ENCODE peak calls at places on chromosome 1, in seven cellular contexts. O is H9, B is mesendoderm, H is neuronal stem cell, A is H1, F is mesenchymal stem cell, Q is trophoblast cell. E is an unnamed sample.

GRCh38 chr1:153465728-153466625 is 5.5 kb upstream of the S100A7 start:
- DNase-seq in B (peak; percentile 79), O (peak; percentile 81), F (peak; percentile 11), H (peak; percentile 23), Q (peak; percentile 77), A (peak; percentile 43), E (peak; percentile 8)

GRCh38 chr1:44497422-44498170 is 92.5 kb downstream of the RNF220 start:
- DNase-seq in B (no peak), H (no peak), F (no peak), Q (no peak), A (no peak), O (no peak), E (no peak)

GRCh38 chr1:10754571-10755329 is 41.7 kb downstream of the CASZ1 start:
- DNase-seq in A (no peak), Q (no peak), F (no peak), H (no peak), B (no peak), O (no peak), E (peak; percentile 33)

GRCh38 chr1:34371829-34372532 is 195.3 kb downstream of the C1orf94 start:
- DNase-seq in H (no peak), B (peak; percentile 5), F (no peak), A (no peak), Q (peak; percentile 4), O (no peak), E (no peak)

GRCh38 chr1:2801535-2802291 is at the start of gene TTC34:
- DNase-seq in B (peak; percentile 30), O (no peak), A (no peak), F (no peak), H (peak; percentile 27), Q (no peak), E (no peak)

GRCh38 chr1:47978486-47978885 is 18.7 kb downstream of the TRABD2B start:
- DNase-seq in O (no peak), Q (no peak), F (peak; percentile 51), A (no peak), B (no peak), H (no peak), E (peak; percentile 9)

GRCh38 chr1:51268675-51269033 is 32.6 kb downstream of the RNF11 start:
- DNase-seq in Q (no peak), F (no peak), B (no peak), A (no peak), O (no peak), H (no peak), E (no peak)

GRCh38 chr1:41639332-41639936 is 155.0 kb upstream of the EDN2 start:
- DNase-seq in B (no peak), O (no peak), F (peak; percentile 69), A (no peak), H (no peak), Q (peak; percentile 21), E (peak; percentile 90)

GRCh38 chr1:1371354-1371740 is 3.7 kb downstream of the AURKAIP1 start:
- DNase-seq in F (no peak), A (no peak), Q (no peak), B (no peak), H (no peak), O (no peak), E (no peak)

GRCh38 chr1:192993426-192994085 is 65.6 kb downstream of the UCHL5 start:
- DNase-seq in B (peak; percentile 47), F (peak; percentile 83), A (no peak), Q (peak; percentile 94), O (no peak), H (no peak), E (peak; percentile 63)

GRCh38 chr1:76198452-76198851 is 123.9 kb downstream of the ST6GALNAC3 start:
- DNase-seq in A (no peak), F (no peak), Q (no peak), H (no peak), O (no peak), B (peak; percentile 4), E (no peak)

GRCh38 chr1:206663832-206664652 is 20.7 kb upstream of the MAPKAPK2 start:
- DNase-seq in F (peak; percentile 68), A (no peak), B (peak; percentile 86), Q (peak; percentile 75), H (peak; percentile 89), O (peak; percentile 85), E (peak; percentile 66)

GRCh38 chr1:60129916-60130315 is 56.3 kb upstream of the C1orf87 start:
- DNase-seq in B (peak; percentile 44), O (no peak), Q (no peak), F (no peak), A (no peak), H (no peak), E (no peak)

GRCh38 chr1:55041613-55042012 is 2.3 kb downstream of the PCSK9 start:
- DNase-seq in O (no peak), Q (no peak), A (no peak), B (no peak), F (no peak), H (no peak), E (no peak)

GRCh38 chr1:58432813-58433668 is 113.5 kb downstream of the OMA1 start:
- DNase-seq in H (peak; percentile 69), A (peak; percentile 39), O (peak; percentile 88), F (peak; percentile 55), Q (peak; percentile 21), B (peak; percentile 95), E (peak; percentile 60)

GRCh38 chr1:178633068-178633467 is 92.0 kb upstream of the RALGPS2 start:
- DNase-seq in A (no peak), H (no peak), F (peak; percentile 62), O (no peak), Q (peak; percentile 81), B (peak; percentile 70), E (peak; percentile 95)

GRCh38 chr1:217522280-217522679 is 108.6 kb downstream of the GPATCH2 start:
- DNase-seq in Q (no peak), A (no peak), F (no peak), H (no peak), B (no peak), O (no peak), E (no peak)

GRCh38 chr1:110542730-110543129 is 23.8 kb upstream of the KCNA10 start:
- DNase-seq in B (peak; percentile 49), Q (peak; percentile 82), H (peak; percentile 62), F (peak; percentile 53), A (no peak), O (no peak), E (peak; percentile 43)

GRCh38 chr1:109274533-109275476 is 8.1 kb downstream of the PSRC1 start:
- DNase-seq in O (no peak), A (no peak), H (no peak), Q (peak; percentile 92), F (peak; percentile 26), B (peak; percentile 72), E (peak; percentile 75)

GRCh38 chr1:160024195-160024905 is 7.4 kb downstream of the PIGM start:
- DNase-seq in F (no peak), H (no peak), A (no peak), O (no peak), Q (no peak), B (no peak), E (no peak)

DNA sequence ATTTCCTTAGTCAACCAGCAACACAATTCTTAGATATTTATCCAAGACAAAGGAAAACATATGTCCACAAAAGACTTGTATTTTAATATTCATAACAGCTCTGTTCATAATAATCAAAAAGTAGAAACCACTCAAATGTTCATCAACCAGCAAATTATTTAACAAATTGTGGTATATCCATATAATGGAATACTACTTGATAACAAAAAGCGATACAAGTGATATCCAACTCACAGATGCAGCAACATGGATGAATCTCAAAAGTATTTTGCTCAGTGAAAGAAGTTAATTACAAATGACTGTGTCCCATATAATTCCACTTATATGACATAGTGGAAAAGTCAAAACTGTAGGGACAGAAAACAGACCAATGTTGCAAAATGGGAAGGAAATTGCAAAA is 117.0 kb downstream of the EDEM3 start:
- DNase-seq in B (no peak), H (no peak), O (no peak), Q (no peak), A (no peak), F (no peak), E (no peak)
- H3K18ac ChIP-seq in B (no peak overlapping the region), H (no peak overlapping the region), O (no peak overlapping the region), Q (no peak overlapping the region), A (no peak overlapping the region), F (no peak overlapping the region), E (no peak overlapping the region)

GRCh38 chr1:67250051-67250653 is 57.5 kb upstream of the IL12RB2 start:
- DNase-seq in A (no peak), O (no peak), B (peak; percentile 65), Q (no peak), F (no peak), H (no peak), E (no peak)
- H3K18ac ChIP-seq in A (no peak overlapping the region), O (no peak overlapping the region), B (no peak overlapping the region), Q (no peak overlapping the region), F (no peak overlapping the region), H (no peak overlapping the region), E (no peak overlapping the region)

DNA sequence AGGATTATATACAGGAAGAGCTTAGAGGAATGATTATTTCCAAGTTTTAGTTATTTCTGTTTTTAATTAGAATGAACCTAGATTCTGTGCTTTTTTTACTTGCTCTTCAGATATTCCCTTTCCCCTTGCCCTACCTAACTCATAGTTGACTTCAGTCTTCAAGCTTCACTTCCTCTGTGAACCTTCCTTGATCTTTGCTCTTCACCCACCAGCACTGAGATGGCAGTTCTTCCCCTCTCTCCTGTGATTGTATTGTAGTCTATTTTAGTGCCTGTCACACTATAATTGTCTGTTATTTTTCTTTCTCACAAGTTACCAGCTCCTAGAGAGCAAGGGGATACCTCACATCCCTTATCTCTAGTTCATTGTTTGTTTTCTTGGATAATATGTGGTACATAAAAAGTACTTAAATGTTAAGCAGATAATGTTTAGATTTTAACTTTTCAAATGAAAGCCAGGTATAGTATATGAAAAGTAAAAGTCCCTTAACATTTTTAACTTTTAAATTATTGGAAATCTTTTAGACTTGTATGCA is 33.2 kb downstream of the KCTD3 start:
- DNase-seq in H (no peak), B (peak; percentile 11), O (no peak), F (no peak), Q (no peak), A (no peak), E (no peak)
- H3K18ac ChIP-seq in H (no peak overlapping the region), B (no peak overlapping the region), O (no peak overlapping the region), F (no peak overlapping the region), Q (no peak overlapping the region), A (no peak overlapping the region), E (peak overlapping the region; percentile 24)

GRCh38 chr1:107679518-107679917 is 285.5 kb downstream of the VAV3 start:
- DNase-seq in Q (no peak), F (no peak), H (no peak), A (no peak), B (no peak), O (no peak), E (no peak)

GRCh38 chr1:107680579-107680985 is 284.4 kb downstream of the VAV3 start:
- DNase-seq in H (no peak), A (no peak), F (no peak), O (no peak), B (peak; percentile 13), Q (peak; percentile 75), E (no peak)

GRCh38 chr1:107677674-107678073 is 287.3 kb downstream of the VAV3 start:
- DNase-seq in Q (no peak), F (no peak), B (no peak), H (no peak), O (no peak), A (no peak), E (no peak)

GRCh38 chr1:107681001-107681479 is 283.9 kb downstream of the VAV3 start:
- DNase-seq in B (no peak), A (no peak), Q (no peak), F (no peak), O (no peak), H (no peak), E (no peak)

DNA sequence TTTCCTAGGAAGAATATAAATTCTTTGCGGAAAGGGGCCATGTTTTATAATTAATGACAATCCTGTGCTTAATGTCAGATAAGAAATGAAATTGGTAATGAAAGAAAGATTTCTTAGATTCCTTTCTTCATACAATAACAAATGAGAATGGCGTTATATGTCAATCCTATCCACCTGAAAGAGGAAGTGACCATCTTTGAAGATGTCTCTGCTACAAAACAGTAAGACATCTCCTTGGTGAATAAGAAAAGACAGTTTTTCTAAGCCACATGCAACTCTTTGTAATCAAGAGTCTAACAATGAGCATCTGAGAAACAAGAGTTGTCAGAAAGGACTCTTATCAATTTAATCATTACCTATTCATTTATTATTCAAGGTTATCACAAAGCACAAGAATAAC is 286.0 kb downstream of the VAV3 start:
- DNase-seq in A (no peak), H (no peak), F (no peak), B (no peak), Q (no peak), O (no peak), E (no peak)
- H3K18ac ChIP-seq in A (no peak overlapping the region), H (no peak overlapping the region), F (no peak overlapping the region), B (no peak overlapping the region), Q (no peak overlapping the region), O (no peak overlapping the region), E (no peak overlapping the region)

E was measured in IMR-90.